ENCODE peak calls at places on chromosomes 5 and 9, in six cellular contexts. M is naive thymus-derived CD8-positive, alpha-beta T cell; S is GM03348; L is activated CD4-positive, alpha-beta T cell treated with anti-CD3 and anti-CD28 coated beads, Interleukin-2, amount 10 ng/mL, durations not matched to agents 7 days and 5 days; G is iPS DF 6.9; C is stimulated activated CD8-positive, alpha-beta memory T cell treated with anti-CD3 and anti-CD28 coated beads, Interleukin-4, amount 100 ng/mL, for 1 hour. F is an unnamed sample.

GRCh38 chr9:100352201-100352726 is 478 bp downstream of the TEX10 start:
- DNase-seq in M (no peak), S (peak; percentile 62), G (no peak), L (peak; percentile 30), C (peak; percentile 2), F (no peak)

GRCh38 chr5:50744761-50745160 is 78.3 kb downstream of the PARP8 start:
- DNase-seq in M (no peak), G (no peak), C (no peak), L (no peak), S (no peak), F (no peak)

GRCh38 chr9:112061152-112061740 is 113.9 kb downstream of the SUSD1 start:
- DNase-seq in C (no peak), G (no peak), M (no peak), S (peak; percentile 87), L (peak; percentile 54), F (peak; percentile 36)

GRCh38 chr5:38048400-38048799 is 208.6 kb upstream of the GDNF start:
- DNase-seq in M (no peak), S (no peak), L (no peak), G (no peak), C (no peak), F (no peak)

GRCh38 chr5:74510476-74510875 is 130.1 kb downstream of the ENC1 start:
- DNase-seq in C (no peak), S (no peak), L (no peak), M (no peak), G (no peak), F (no peak)

GRCh38 chr9:124210697-124211096 is 47.1 kb upstream of the NEK6 start:
- DNase-seq in S (no peak), C (no peak), L (no peak), M (no peak), G (no peak), F (no peak)

GRCh38 chr5:93425102-93425501 is 155.9 kb downstream of the NR2F1-AS1 start:
- DNase-seq in G (no peak), S (peak; percentile 42), C (no peak), M (no peak), L (no peak), F (no peak)

GRCh38 chr5:18534119-18534518 is 899.9 kb downstream of the TAF11L14 start:
- DNase-seq in M (no peak), C (no peak), L (no peak), S (no peak), G (peak; percentile 63), F (no peak)

GRCh38 chr5:174338204-174339010 is 292.9 kb downstream of the NSG2 start:
- DNase-seq in G (no peak), C (no peak), S (no peak), L (no peak), M (no peak), F (no peak)

F was measured in esophagus squamous epithelium.